ENCODE peak calls at places on chromosomes 16 and 17, in seven cellular contexts. S, O, Y, I, F, A and Z are unnamed samples.

GRCh38 chr17:40915721-40916256 is 21.7 kb downstream of the KRT23 start:
- DNase-seq in I (peak), F (no peak), Y (no peak), O (peak), A (no peak), S (no peak), Z (peak)

GRCh38 chr16:74998481-74999207 is at the start of gene ZNRF1:
- DNase-seq in I (peak), A (peak), S (peak), Y (peak), F (peak), O (peak), Z (no peak)

GRCh38 chr16:641326-642188 is at the start of gene MCRIP2:
- DNase-seq in A (peak), I (peak), O (peak), S (peak), F (peak), Y (peak), Z (no peak)

GRCh38 chr17:13477180-13477611 is 124.5 kb downstream of the HS3ST3A1 start:
- DNase-seq in S (no peak), I (peak), O (peak), Y (no peak), F (no peak), A (no peak), Z (peak)

GRCh38 chr17:33233855-33234228 is 59.3 kb downstream of the ASIC2 start:
- DNase-seq in I (peak), O (no peak), Y (no peak), F (peak), A (peak), S (no peak), Z (no peak)

GRCh38 chr17:55356440-55357328 is 65.0 kb downstream of the MMD start:
- DNase-seq in A (peak), F (peak), Y (no peak), S (peak), O (peak), I (peak), Z (peak)

GRCh38 chr17:56806949-56807348 is 26.8 kb downstream of the C17orf67 start:
- DNase-seq in I (no peak), Y (no peak), F (no peak), O (no peak), A (no peak), S (no peak), Z (no peak)

GRCh38 chr17:18916816-18917496 is 35.0 kb upstream of the SLC5A10 start:
- DNase-seq in O (peak), I (peak), Y (no peak), F (no peak), S (no peak), A (no peak), Z (peak)

GRCh38 chr17:2400877-2401425 is at the start of gene MNT:
- DNase-seq in F (peak), A (peak), I (peak), Y (peak), O (peak), S (peak), Z (peak)

GRCh38 chr17:62892870-62893338 is 73.1 kb upstream of the TANC2 start:
- DNase-seq in Y (no peak), I (peak), F (no peak), O (peak), A (peak), S (no peak), Z (peak)

GRCh38 chr17:63686138-63686685 is 13.7 kb downstream of the LIMD2 start:
- DNase-seq in S (no peak), Y (no peak), F (no peak), A (no peak), I (no peak), O (no peak), Z (no peak)

GRCh38 chr16:4316103-4316731 is 350 bp downstream of the GLIS2 start:
- DNase-seq in Y (peak), O (peak), I (no peak), F (no peak), A (no peak), S (no peak), Z (no peak)

GRCh38 chr17:2388020-2388704 is 12.7 kb downstream of the MNT start:
- DNase-seq in I (no peak), F (no peak), O (no peak), S (no peak), Y (no peak), A (no peak), Z (no peak)

GRCh38 chr16:1839554-1839953 is 12.5 kb downstream of the FAHD1 start:
- DNase-seq in O (peak), A (no peak), Y (no peak), F (no peak), S (no peak), I (peak), Z (peak)

DNA sequence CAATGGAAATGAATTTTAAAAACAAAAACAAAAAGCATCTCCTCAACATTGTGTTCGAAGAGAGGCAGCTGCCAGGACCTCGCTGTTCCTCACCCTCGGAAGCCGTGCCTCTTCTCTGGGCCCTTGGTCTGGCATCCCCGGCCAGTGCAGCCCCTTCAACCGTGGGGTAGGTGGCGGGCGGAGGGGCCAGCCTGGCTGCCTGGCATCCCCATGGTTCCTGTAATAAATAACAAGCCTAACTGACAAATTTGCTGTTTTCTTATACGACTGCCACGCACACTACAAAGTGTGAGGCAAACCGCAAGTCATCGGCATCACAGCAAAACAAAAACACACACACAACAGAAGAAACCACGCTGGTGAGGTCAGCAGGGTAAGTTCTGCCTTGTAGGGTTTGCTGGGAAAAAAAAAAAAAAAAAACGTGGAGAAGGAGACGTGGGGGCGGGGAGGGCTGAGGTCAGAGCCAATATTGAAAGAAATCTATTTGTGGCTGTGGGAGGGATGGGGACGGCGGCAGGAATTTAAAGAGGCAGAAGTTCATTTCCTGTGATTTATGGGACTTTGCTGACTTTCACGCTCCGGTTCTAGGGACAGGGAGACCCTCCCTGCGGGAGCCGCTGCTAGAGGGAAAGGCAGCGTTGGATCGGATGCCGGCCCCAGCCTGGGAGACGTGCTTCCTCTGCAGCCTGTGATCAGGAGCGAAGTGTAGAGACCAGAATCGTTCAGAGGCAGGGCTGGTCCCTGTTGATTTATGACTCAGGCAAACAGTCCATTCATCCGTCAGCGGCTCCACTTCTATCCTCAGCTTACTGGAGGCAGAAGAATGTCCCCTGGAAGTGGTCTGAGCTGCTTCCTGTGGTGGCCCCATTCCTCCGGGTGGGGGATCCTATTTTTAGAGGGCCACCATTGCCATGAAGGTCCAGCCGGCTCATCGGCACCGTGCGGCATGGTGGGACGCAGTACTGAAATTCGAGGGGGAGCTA is 162.8 kb downstream of the FOXL1 start:
- DNase-seq in F (no peak), A (peak), S (no peak), O (peak), I (peak), Y (no peak), Z (no peak)
- H3K4me3 ChIP-seq in F (no peak), A (no peak), S (no peak), O (peak), I (peak), Y (no peak), Z (peak)

DNA sequence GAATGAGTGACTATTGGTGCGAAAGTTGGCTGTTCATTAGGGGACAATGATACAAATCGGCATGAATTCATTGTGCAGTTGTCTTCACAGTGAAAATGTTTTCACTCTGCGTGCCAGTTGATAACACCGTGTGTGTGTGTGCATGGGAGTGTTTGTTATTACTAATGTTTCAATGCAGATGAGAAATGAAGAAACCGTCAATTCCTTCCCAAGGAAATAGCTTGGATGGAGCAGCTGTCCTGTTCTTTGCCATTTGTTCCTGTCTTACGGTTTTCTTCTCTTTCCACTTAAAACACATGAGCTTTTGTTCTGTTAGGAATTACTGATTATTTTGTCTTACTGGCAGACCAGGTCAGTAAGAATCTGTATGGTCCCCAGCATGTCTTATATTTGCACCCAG is 23.6 kb downstream of the SHISA9 start:
- DNase-seq in Y (no peak), I (no peak), F (no peak), S (no peak), A (no peak), O (no peak), Z (no peak)
- H3K4me3 ChIP-seq in Y (no peak), I (no peak), F (no peak), S (no peak), A (no peak), O (no peak), Z (no peak)

GRCh38 chr17:6071528-6072065 is 1.4 kb downstream of the WSCD1 start:
- DNase-seq in I (no peak), A (no peak), Y (no peak), O (no peak), S (no peak), F (no peak), Z (no peak)
- H3K4me3 ChIP-seq in I (no peak), A (no peak), Y (no peak), O (no peak), S (peak), F (no peak), Z (no peak)

GRCh38 chr16:15777533-15778203 is 79.2 kb downstream of the MYH11 start:
- DNase-seq in O (peak), A (no peak), I (peak), S (peak), Y (no peak), F (peak), Z (no peak)

GRCh38 chr16:15778999-15779614 is 77.7 kb downstream of the MYH11 start:
- DNase-seq in I (no peak), F (no peak), Y (no peak), O (no peak), S (no peak), A (no peak), Z (no peak)

GRCh38 chr16:15776572-15776971 is 80.3 kb downstream of the MYH11 start:
- DNase-seq in Y (no peak), F (no peak), A (no peak), O (no peak), I (no peak), S (no peak), Z (no peak)

GRCh38 chr16:15779664-15780351 is 77.0 kb downstream of the MYH11 start:
- DNase-seq in S (no peak), O (no peak), I (no peak), F (no peak), Y (no peak), A (no peak), Z (no peak)

DNA sequence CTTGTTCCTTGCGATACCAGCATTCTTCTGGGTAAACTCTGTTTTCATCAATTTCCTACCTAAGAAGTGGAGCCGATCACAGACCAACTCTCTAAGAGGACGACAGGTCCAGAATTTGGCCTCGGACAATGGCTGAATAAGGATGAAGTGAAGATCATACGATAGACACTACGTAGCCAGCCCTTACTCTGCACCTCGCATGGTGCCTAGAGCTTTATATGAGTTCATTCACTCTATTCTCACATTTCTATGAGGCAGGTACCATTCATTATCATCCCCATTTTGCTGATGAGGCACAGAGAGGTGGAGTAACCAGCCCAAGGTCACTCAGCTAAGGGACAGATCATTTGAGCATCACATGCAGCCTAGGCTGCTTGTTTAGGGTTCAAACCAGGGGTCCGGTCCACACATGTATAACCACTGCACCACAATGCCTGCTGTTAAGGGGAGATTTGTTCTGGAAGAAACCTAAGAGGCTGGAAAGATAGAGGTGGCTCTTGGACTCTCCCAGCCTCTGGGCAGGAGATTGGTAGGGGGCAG is 78.6 kb downstream of the MYH11 start:
- DNase-seq in O (no peak), S (no peak), F (no peak), Y (no peak), A (no peak), I (no peak), Z (no peak)
- H3K4me3 ChIP-seq in O (no peak), S (no peak), F (no peak), Y (no peak), A (no peak), I (no peak), Z (no peak)

GRCh38 chr17:45145035-45145389 is 3.3 kb upstream of the HEXIM1 start:
- DNase-seq in S (no peak), F (no peak), O (no peak), Y (peak), A (no peak), I (no peak), Z (no peak)
- H3K4me3 ChIP-seq in S (no peak), F (peak), O (no peak), Y (peak), A (no peak), I (no peak), Z (no peak)

GRCh38 chr16:55512941-55513340 is 4.1 kb downstream of the LPCAT2 start:
- DNase-seq in A (no peak), S (no peak), I (no peak), O (no peak), F (no peak), Y (no peak), Z (no peak)

GRCh38 chr16:55508271-55508921 is 476 bp upstream of the LPCAT2 start:
- DNase-seq in O (no peak), S (no peak), A (peak), Y (no peak), I (no peak), F (no peak), Z (no peak)

GRCh38 chr16:55513616-55514015 is 4.7 kb downstream of the LPCAT2 start:
- DNase-seq in O (no peak), Y (no peak), A (no peak), S (no peak), F (no peak), I (no peak), Z (no peak)

GRCh38 chr16:55508941-55509920 is at the start of gene LPCAT2:
- DNase-seq in Y (peak), O (peak), A (peak), F (peak), S (peak), I (peak), Z (no peak)

GRCh38 chr16:55510185-55510805 is 1.4 kb downstream of the LPCAT2 start:
- DNase-seq in F (no peak), S (no peak), Y (no peak), O (no peak), A (no peak), I (no peak), Z (no peak)
- H3K4me3 ChIP-seq in F (peak), S (no peak), Y (peak), O (peak), A (no peak), I (no peak), Z (no peak)